ENCODE peak calls at places on chromosomes 12 and 14, in six cellular contexts. Q, K, M, N, B and H are unnamed samples.

GRCh38 chr12:122001379-122002209 is 20.1 kb upstream of the BCL7A start:
- DNase-seq in B (no peak), M (no peak), Q (peak; percentile 19), K (no peak), N (no peak), H (peak; percentile 98)

GRCh38 chr14:89137514-89138163 is 279.4 kb downstream of the FOXN3 start:
- DNase-seq in B (no peak), Q (no peak), M (no peak), K (peak; percentile 94), N (peak; percentile 2), H (peak; percentile 94)

GRCh38 chr12:101939856-101940265 is 62.5 kb downstream of the DRAM1 start:
- DNase-seq in N (no peak), K (peak; percentile 83), M (peak; percentile 82), B (no peak), Q (peak; percentile 38), H (peak; percentile 44)

GRCh38 chr12:16622315-16622714 is 16.4 kb upstream of the LMO3 start:
- DNase-seq in N (no peak), B (no peak), K (no peak), Q (no peak), M (no peak), H (no peak)

GRCh38 chr12:57213763-57214397 is 2.7 kb upstream of the NXPH4 start:
- DNase-seq in K (no peak), Q (no peak), N (no peak), M (no peak), B (no peak), H (peak; percentile 29)

GRCh38 chr12:41250748-41251147 is 62.6 kb downstream of the PDZRN4 start:
- DNase-seq in M (no peak), K (no peak), B (no peak), Q (no peak), N (no peak), H (peak; percentile 67)

GRCh38 chr12:71840226-71840847 is 778 bp downstream of the TBC1D15 start:
- DNase-seq in K (peak; percentile 88), N (no peak), B (no peak), M (no peak), Q (no peak), H (peak; percentile 86)

GRCh38 chr12:52871291-52871961 is 22.6 kb upstream of the KRT78 start:
- DNase-seq in Q (no peak), M (no peak), K (peak; percentile 73), B (no peak), N (no peak), H (peak; percentile 98)

DNA sequence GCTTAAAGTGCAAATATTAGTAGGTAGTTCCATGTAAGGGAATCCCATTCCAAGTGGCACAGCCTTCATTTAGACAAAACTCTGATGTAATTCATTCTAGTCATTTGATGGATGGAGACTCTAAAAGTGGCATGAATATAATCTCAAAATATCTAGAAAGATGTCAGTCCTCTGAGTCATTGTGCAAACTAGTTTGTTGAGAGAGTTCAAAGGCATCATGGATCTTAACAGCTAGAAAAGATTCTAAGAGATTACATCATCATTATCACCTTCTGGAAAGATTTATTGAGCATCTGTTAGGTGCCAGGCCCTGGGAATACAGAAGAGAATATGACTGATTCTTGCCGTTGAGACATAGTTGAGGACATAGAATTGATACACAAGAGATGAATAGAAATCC is 30.7 kb downstream of the CRADD start:
- DNase-seq in M (no peak), K (peak; percentile 34), B (no peak), N (no peak), Q (no peak), H (peak; percentile 61)
- H3K27ac ChIP-seq in M (no peak overlapping the region), K (no peak overlapping the region), B (no peak overlapping the region), N (peak overlapping the region; percentile 63), Q (no peak overlapping the region), H (no peak overlapping the region)

GRCh38 chr14:61280526-61281185 is 482 bp downstream of the TMEM30B start:
- DNase-seq in M (peak; percentile 77), N (no peak), B (peak; percentile 62), K (peak; percentile 34), Q (no peak), H (peak; percentile 18)
- H3K27ac ChIP-seq in M (peak overlapping the region; percentile 93), N (peak overlapping the region; percentile 92), B (peak overlapping the region; percentile 79), K (no peak overlapping the region), Q (no peak overlapping the region), H (peak overlapping the region; percentile 96)

GRCh38 chr14:92649066-92649465 is 99.4 kb downstream of the LGMN start:
- DNase-seq in N (no peak), M (no peak), K (no peak), Q (no peak), B (no peak), H (no peak)
- H3K27ac ChIP-seq in N (peak overlapping the region; percentile 91), M (peak overlapping the region; percentile 31), K (peak overlapping the region; percentile 100), Q (no peak overlapping the region), B (no peak overlapping the region), H (no peak overlapping the region)

GRCh38 chr12:96368687-96369086 is 31.6 kb downstream of the CDK17 start:
- DNase-seq in M (no peak), K (no peak), Q (no peak), B (no peak), N (no peak), H (no peak)
- H3K27ac ChIP-seq in M (no peak overlapping the region), K (no peak overlapping the region), Q (no peak overlapping the region), B (peak overlapping the region; percentile 62), N (peak overlapping the region; percentile 43), H (no peak overlapping the region)

DNA sequence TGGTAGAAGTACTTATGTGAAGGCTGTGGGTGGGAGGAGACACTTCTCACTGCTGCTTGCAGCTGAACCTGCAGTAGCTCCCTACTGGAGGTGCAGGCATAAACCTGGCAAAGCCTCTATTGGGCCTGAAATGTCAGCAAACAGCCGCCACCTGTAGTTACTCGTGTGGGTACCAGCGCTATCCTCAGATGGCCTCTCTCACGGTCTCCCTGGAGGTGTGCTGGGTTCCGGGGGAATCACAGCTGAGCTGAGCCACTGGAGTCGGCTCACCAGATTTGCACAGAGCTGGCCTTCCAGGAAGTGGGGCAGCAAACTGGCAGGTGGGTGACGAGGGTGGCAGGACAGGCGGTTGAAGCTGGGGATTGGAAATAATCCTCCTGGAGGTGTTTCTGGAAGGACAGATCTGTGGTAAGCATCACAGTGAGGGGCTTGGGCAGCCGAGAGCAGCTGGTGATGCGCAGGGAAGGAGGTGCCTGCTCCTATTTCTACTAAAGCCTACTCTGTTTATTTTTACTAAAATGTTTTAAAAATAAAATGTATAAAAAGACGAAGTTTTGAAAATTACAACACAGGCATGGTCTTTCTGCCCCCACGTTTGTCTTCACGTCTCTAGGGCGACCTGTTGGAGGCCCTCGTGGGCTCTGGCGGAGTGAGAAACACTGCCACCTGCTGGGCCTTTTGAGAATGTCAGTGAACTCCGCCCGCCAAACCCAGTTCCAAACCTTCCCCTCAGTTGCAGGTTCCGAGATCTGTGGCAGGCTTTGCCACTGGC is 67.8 kb upstream of the PLEKHG3 start:
- DNase-seq in M (peak; percentile 78), K (peak; percentile 67), Q (peak; percentile 65), B (peak; percentile 63), N (no peak), H (peak; percentile 29)
- H3K27ac ChIP-seq in M (no peak overlapping the region), K (peak overlapping the region; percentile 48), Q (no peak overlapping the region), B (no peak overlapping the region), N (no peak overlapping the region), H (no peak overlapping the region)

DNA sequence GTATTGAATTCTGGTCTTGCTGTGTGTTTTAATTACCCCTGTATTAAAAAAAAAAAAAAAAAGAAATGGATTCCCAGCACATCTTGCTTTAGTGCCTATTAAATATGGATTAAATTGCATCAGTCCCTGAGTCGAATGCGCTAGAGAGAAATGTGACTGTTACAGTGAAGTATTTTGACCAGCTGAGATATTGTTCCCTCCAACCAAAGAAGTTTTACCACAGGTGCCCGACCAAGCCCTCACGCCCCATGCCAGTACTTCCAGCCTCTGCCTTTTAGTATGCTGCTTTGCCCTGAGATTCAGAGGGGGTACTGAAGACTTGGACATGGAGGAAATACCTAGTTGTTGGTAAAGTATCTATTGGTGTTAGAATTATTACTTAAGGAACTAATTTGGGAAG is 159.7 kb downstream of the TTLL5 start:
- DNase-seq in N (no peak), B (no peak), Q (no peak), K (no peak), M (no peak), H (no peak)
- H3K27ac ChIP-seq in N (no peak overlapping the region), B (no peak overlapping the region), Q (no peak overlapping the region), K (no peak overlapping the region), M (no peak overlapping the region), H (no peak overlapping the region)

DNA sequence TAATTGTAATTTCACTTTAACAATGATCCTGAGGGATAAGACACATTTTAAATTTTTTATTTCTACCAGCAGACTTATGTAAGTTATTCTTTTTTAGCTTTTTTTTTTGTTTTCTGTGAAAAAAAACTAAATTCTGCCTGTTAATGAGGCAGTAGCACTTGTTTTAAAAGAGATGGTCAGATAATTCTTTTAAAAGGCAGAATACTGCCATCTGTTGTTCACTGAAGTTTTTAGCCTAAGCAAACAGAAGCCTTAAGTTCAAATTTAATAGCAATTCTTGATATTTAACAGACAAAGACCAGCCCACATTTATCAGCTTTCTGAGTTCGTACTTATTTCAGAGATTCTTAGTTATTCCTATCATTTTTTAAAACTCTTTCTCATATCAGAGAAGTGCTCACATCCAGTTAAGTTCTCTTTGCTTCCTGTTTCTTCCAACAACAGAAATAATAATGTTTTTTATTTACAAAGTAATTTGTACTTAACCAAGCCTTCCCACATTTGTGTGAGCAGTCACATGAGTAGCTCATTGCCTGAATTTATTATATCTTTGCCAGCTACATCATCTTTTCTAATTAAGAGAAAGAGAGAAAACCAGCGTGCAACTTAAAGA is 93.4 kb upstream of the SLCO1C1 start:
- DNase-seq in M (no peak), K (peak; percentile 73), Q (no peak), B (no peak), N (no peak), H (no peak)
- H3K27ac ChIP-seq in M (no peak overlapping the region), K (no peak overlapping the region), Q (no peak overlapping the region), B (peak overlapping the region; percentile 68), N (peak overlapping the region; percentile 59), H (no peak overlapping the region)

GRCh38 chr14:61563162-61563511 is 132.2 kb upstream of the HIF1A start:
- DNase-seq in Q (no peak), N (no peak), M (no peak), K (no peak), B (no peak), H (no peak)

GRCh38 chr14:61561657-61562276 is 133.5 kb upstream of the HIF1A start:
- DNase-seq in N (peak; percentile 22), B (peak; percentile 51), Q (no peak), M (peak; percentile 75), K (peak; percentile 99), H (peak; percentile 91)

GRCh38 chr14:61563880-61564622 is 131.3 kb upstream of the HIF1A start:
- DNase-seq in Q (no peak), K (no peak), M (no peak), N (no peak), B (no peak), H (no peak)

GRCh38 chr14:61561144-61561543 is 134.2 kb upstream of the HIF1A start:
- DNase-seq in Q (no peak), M (no peak), N (no peak), B (no peak), K (peak; percentile 77), H (no peak)

DNA sequence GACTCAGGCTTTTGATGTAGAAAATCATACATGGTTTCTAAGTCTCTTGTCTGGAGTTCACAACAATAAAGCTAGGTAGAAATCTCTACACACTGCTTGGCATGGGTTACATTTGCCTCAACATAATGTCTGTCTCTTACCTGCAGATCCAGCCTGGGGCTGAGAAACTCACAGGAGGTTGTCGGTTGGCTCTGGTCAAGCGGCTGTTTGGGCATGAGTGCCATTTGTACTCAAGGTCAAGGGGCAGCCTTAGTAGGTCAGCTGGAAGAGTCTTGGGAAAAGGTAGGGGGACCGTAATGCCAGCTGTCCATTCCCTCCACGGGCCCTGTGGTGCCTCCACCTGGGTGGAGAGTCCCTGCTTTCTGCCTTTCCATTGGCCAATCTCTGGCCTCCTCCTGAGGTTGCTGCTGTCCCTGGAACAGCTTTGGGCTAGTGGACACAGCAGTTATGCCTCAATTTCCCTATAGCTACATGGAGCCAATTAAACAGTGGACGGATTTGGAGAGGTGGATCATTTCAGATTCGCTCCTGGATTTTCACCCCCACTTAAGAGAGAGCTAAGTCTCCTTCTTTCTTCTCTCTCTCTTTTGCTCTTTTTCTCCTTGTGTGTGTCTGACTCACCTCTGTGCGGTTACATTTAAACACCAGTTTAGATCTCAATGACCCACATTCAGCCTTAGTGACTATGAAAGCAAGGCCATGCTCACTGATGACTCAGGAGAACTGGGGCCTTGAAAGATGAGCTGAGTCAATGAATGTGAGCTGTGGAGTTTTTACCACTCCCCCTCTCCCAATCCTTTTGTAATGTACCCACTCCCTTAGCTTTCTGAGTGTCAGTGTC is 132.8 kb upstream of the HIF1A start:
- DNase-seq in N (no peak), M (no peak), Q (no peak), K (peak; percentile 100), B (no peak), H (peak; percentile 100)
- H3K27ac ChIP-seq in N (peak overlapping the region; percentile 92), M (peak overlapping the region; percentile 75), Q (no peak overlapping the region), K (peak overlapping the region; percentile 94), B (peak overlapping the region; percentile 82), H (peak overlapping the region; percentile 96)